ENCODE peak calls at places on chromosomes 4 and X, in nine cellular contexts. M is kidney; V is neural crest cell; X is omental fat pad; A is hepatocyte; I is CD4-positive, alpha-beta T cell; K is GM13976; B is right atrium auricular region; J is progenitor cell of endocrine pancreas. Y is an unnamed sample.
A peak's percentile ranks its signal among the peaks of the same experiment; 100 is the strongest.

GRCh38 chrX:119954374-119954773 is 10.8 kb upstream of the NKAP start:
- DNase-seq in B (no peak), X (no peak), V (no peak), K (no peak), M (no peak), A (no peak), I (no peak), J (no peak), Y (no peak)

GRCh38 chr4:72971572-72971971 is 97.9 kb downstream of the COX18 start:
- DNase-seq in X (no peak), M (no peak), J (no peak), A (no peak), B (no peak), K (no peak), V (no peak), I (no peak), Y (peak; percentile 71)

GRCh38 chr4:87122252-87122651 is 98.2 kb downstream of the KLHL8 start:
- DNase-seq in V (no peak), I (no peak), B (no peak), K (no peak), A (no peak), M (peak; percentile 66), X (no peak), J (no peak), Y (peak; percentile 87)

GRCh38 chrX:46327229-46328081 is 217.8 kb downstream of the ZNF674 start:
- DNase-seq in B (no peak), I (no peak), X (no peak), M (peak; percentile 77), K (no peak), V (peak; percentile 3), J (peak; percentile 16), A (peak; percentile 30), Y (peak; percentile 83)

GRCh38 chr4:100054071-100054470 is 104.0 kb upstream of the H2AZ1 start:
- DNase-seq in K (no peak), M (no peak), X (no peak), V (no peak), I (no peak), J (no peak), B (no peak), A (no peak), Y (no peak)

GRCh38 chr4:188781655-188782054 is 642.4 kb downstream of the TRIML1 start:
- DNase-seq in V (peak; percentile 4), J (no peak), B (no peak), X (no peak), A (peak; percentile 45), I (no peak), K (no peak), M (no peak), Y (peak; percentile 51)

GRCh38 chrX:153875391-153876111 is 10.4 kb downstream of the L1CAM start:
- DNase-seq in A (peak; percentile 64), B (no peak), M (peak; percentile 82), X (peak; percentile 35), V (peak; percentile 78), K (peak; percentile 84), J (peak; percentile 65), I (peak; percentile 65), Y (peak; percentile 42)

GRCh38 chr4:183249854-183250253 is 70.2 kb downstream of the CLDN22 start:
- DNase-seq in J (no peak), A (peak; percentile 63), M (no peak), B (no peak), V (no peak), K (peak; percentile 22), X (no peak), I (no peak), Y (peak; percentile 54)

GRCh38 chr4:78569291-78569821 is 17.8 kb downstream of the ANXA3 start:
- DNase-seq in I (no peak), K (no peak), X (no peak), V (no peak), J (no peak), M (no peak), A (peak; percentile 60), B (no peak), Y (peak; percentile 54)

GRCh38 chrX:24684048-24684447 is 9.7 kb upstream of the POLA1 start:
- DNase-seq in X (no peak), K (no peak), B (no peak), A (no peak), I (no peak), M (no peak), V (no peak), J (no peak), Y (no peak)

GRCh38 chr4:158013858-158014257 is 159.0 kb downstream of the GASK1B start:
- DNase-seq in K (no peak), J (no peak), A (no peak), B (no peak), M (no peak), X (no peak), I (no peak), V (no peak), Y (no peak)

GRCh38 chrX:307261-308111 is 11.1 kb downstream of the GTPBP6 start:
- DNase-seq in M (peak; percentile 74), K (peak; percentile 28), X (no peak), A (no peak), I (no peak), J (no peak), V (no peak), B (no peak), Y (no peak)

DNA sequence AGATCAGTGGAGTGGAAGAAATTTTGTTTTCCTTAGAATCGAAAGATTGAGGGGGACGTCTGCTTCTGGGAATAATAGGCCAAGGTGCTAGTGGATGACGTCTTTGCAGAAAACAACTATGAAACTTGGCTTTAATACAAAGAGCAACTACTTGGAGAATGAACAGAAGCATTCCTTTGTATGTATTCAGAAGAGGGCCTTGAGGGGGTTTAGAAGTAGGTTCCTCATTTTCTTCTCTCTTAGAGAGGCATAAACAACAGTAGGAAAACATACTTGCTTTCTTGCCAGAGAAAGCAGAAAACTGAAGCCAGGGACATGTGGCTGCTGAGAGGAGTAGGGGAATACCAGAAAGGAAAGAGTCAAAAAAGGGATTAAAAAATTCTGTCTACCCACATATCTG is 167.8 kb downstream of the ZNF330 start:
- DNase-seq in X (no peak), I (no peak), B (no peak), M (no peak), A (no peak), V (no peak), J (no peak), K (no peak), Y (peak; percentile 38)
- TF ChIP-seq CTCF in X (no peak), I (no peak), B (no peak), M (no peak), A (no peak), V (no peak), J (no peak), K (no peak), Y (no peak)

GRCh38 chr4:83255584-83255983 is 29.0 kb downstream of the COQ2 start:
- DNase-seq in B (no peak), M (no peak), X (no peak), K (no peak), A (peak; percentile 56), V (no peak), I (no peak), J (no peak), Y (peak; percentile 69)

GRCh38 chr4:83261307-83261706 is 23.3 kb downstream of the COQ2 start:
- DNase-seq in A (no peak), X (no peak), K (no peak), B (no peak), I (no peak), J (no peak), V (no peak), M (no peak), Y (no peak)

GRCh38 chr4:83258463-83258862 is 26.1 kb downstream of the COQ2 start:
- DNase-seq in X (no peak), A (no peak), M (no peak), J (no peak), V (no peak), K (no peak), B (no peak), I (no peak), Y (no peak)

GRCh38 chr4:83259586-83259985 is 25.0 kb downstream of the COQ2 start:
- DNase-seq in A (no peak), X (no peak), V (no peak), I (no peak), K (no peak), B (no peak), J (no peak), M (no peak), Y (no peak)

DNA sequence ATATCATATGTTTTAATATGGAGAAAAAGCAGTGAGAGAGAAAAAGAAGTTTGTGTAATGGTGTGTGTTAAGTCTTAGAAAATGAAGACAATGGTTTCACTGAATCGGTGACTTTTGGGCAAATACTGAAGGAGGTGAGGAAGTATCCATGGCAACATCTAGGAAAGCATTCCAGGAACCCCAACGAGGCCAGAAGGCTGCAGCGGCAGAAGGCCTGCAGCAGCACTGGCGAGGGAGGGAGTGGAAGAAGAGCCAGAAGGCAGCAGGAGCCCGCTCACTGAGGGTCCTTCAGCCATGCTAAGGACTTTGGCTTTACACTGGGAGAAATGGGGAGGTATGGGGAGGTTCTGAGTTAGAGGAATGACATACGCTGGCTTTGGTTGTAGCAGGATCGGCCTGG is 26.8 kb downstream of the COQ2 start:
- DNase-seq in M (no peak), A (no peak), B (no peak), K (no peak), I (no peak), J (no peak), X (no peak), V (no peak), Y (no peak)
- TF ChIP-seq CTCF in M (no peak), A (no peak), B (no peak), K (no peak), I (no peak), J (no peak), X (no peak), V (no peak), Y (no peak)

GRCh38 chrX:41084360-41085104 is 713 bp upstream of the USP9X start:
- DNase-seq in I (peak; percentile 99), M (peak; percentile 99), A (peak; percentile 97), B (peak; percentile 99), V (peak; percentile 98), K (peak; percentile 85), X (peak; percentile 100), J (peak; percentile 96), Y (peak; percentile 98)
- TF ChIP-seq CTCF in I (no peak), M (no peak), A (no peak), B (no peak), V (no peak), K (no peak), X (no peak), J (no peak), Y (no peak)

GRCh38 chrX:135652602-135653001 is 60.8 kb upstream of the CT45A1 start:
- DNase-seq in B (no peak), I (no peak), J (no peak), V (no peak), M (no peak), K (no peak), X (no peak), A (no peak), Y (no peak)
- TF ChIP-seq CTCF in B (no peak), I (no peak), J (no peak), V (no peak), M (no peak), K (no peak), X (no peak), A (no peak), Y (no peak)

GRCh38 chrX:110847334-110847733 is 51.7 kb upstream of the CHRDL1 start:
- DNase-seq in K (peak; percentile 46), B (no peak), J (peak; percentile 14), A (peak; percentile 75), V (peak; percentile 40), I (no peak), X (no peak), M (no peak), Y (peak; percentile 79)
- TF ChIP-seq CTCF in K (peak; percentile 41), B (peak; percentile 77), J (peak; percentile 80), A (peak; percentile 65), V (peak; percentile 81), I (peak; percentile 60), X (no peak), M (peak; percentile 40), Y (peak; percentile 48)